ENCODE peak calls at places on chromosomes 4 and X, in five cellular contexts. Y is spleen, D is body of pancreas, V is ovary, A is upper lobe of left lung. I is an unnamed sample.

GRCh38 chrX:136207546-136207945 is 43.7 kb downstream of the MAP7D3 start:
- DNase-seq in V (no peak), A (no peak), Y (no peak), D (no peak), I (no peak)

GRCh38 chrX:33840176-33840575 is 291.9 kb downstream of the FAM47A start:
- DNase-seq in V (no peak), D (no peak), A (no peak), Y (no peak), I (no peak)

GRCh38 chr4:123234966-123235365 is 161.6 kb upstream of the SPRY1 start:
- DNase-seq in Y (no peak), A (no peak), D (no peak), V (no peak), I (no peak)

GRCh38 chr4:64497526-64497925 is 88.3 kb upstream of the TECRL start:
- DNase-seq in Y (no peak), V (no peak), A (no peak), D (no peak), I (no peak)

GRCh38 chr4:146342600-146343192 is 128.4 kb downstream of the REELD1 start:
- DNase-seq in D (peak; percentile 13), Y (no peak), A (no peak), V (no peak), I (peak; percentile 30)

GRCh38 chr4:11183358-11183745 is 245.3 kb downstream of the HS3ST1 start:
- DNase-seq in A (no peak), V (no peak), D (no peak), Y (no peak), I (no peak)

GRCh38 chr4:95086532-95086931 is 328.8 kb downstream of the BMPR1B start:
- DNase-seq in D (no peak), V (no peak), Y (no peak), A (no peak), I (no peak)

GRCh38 chr4:21307709-21308108 is 607.5 kb downstream of the PACRGL start:
- DNase-seq in V (no peak), Y (no peak), D (no peak), A (no peak), I (no peak)

GRCh38 chr4:148270600-148270999 is 171.6 kb downstream of the NR3C2 start:
- DNase-seq in V (no peak), A (no peak), Y (no peak), D (no peak), I (no peak)

GRCh38 chr4:79856196-79856595 is 216.8 kb downstream of the ANTXR2 start:
- DNase-seq in D (no peak), A (no peak), V (no peak), Y (no peak), I (no peak)

GRCh38 chrX:44459501-44459900 is 83.2 kb downstream of the FUNDC1 start:
- DNase-seq in D (no peak), Y (no peak), A (no peak), V (no peak), I (no peak)

GRCh38 chr4:155353923-155354540 is 22.7 kb downstream of the MAP9 start:
- DNase-seq in A (no peak), D (peak; percentile 70), V (peak; percentile 75), Y (peak; percentile 75), I (peak; percentile 91)

GRCh38 chr4:16253127-16253960 is 27.1 kb upstream of the TAPT1 start:
- DNase-seq in A (no peak), D (no peak), Y (no peak), V (no peak), I (no peak)

GRCh38 chr4:145814246-145814645 is 124.4 kb downstream of the ZNF827 start:
- DNase-seq in D (no peak), V (no peak), A (no peak), Y (no peak), I (no peak)

GRCh38 chr4:52019941-52020657 is at the start of gene LRRC66:
- DNase-seq in D (no peak), V (no peak), A (no peak), Y (no peak), I (no peak)

GRCh38 chr4:4837921-4838601 is 21.4 kb upstream of the MSX1 start:
- DNase-seq in A (no peak), D (no peak), Y (peak; percentile 54), V (no peak), I (no peak)

GRCh38 chr4:69322055-69322454 is 41.8 kb downstream of the UGT2B28 start:
- DNase-seq in Y (no peak), V (no peak), D (no peak), A (no peak), I (no peak)

GRCh38 chr4:77073106-77073858 is 2.5 kb downstream of the CCNI start:
- DNase-seq in Y (no peak), D (no peak), V (no peak), A (no peak), I (no peak)

GRCh38 chrX:13752141-13752540 is 17.6 kb downstream of the OFD1 start:
- DNase-seq in Y (no peak), D (no peak), A (no peak), V (no peak), I (no peak)

GRCh38 chr4:13908455-13908854 is 280.9 kb upstream of the BOD1L1 start:
- DNase-seq in V (no peak), D (no peak), Y (no peak), A (no peak), I (no peak)

GRCh38 chr4:184838249-184839074 is 12.7 kb upstream of the ACSL1 start:
- DNase-seq in A (no peak), Y (no peak), D (no peak), V (no peak), I (no peak)

GRCh38 chr4:4791299-4791798 is 68.1 kb upstream of the MSX1 start:
- DNase-seq in A (peak; percentile 37), Y (no peak), D (no peak), V (no peak), I (no peak)

GRCh38 chr4:14867847-14868246 is 134.4 kb upstream of the CPEB2 start:
- DNase-seq in D (no peak), V (no peak), A (peak; percentile 8), Y (no peak), I (no peak)

GRCh38 chrX:139120760-139121159 is 409.2 kb upstream of the FGF13 start:
- DNase-seq in A (no peak), D (no peak), Y (no peak), V (no peak), I (no peak)

GRCh38 chrX:124145749-124146148 is 184.2 kb downstream of the STAG2 start:
- DNase-seq in A (no peak), V (no peak), D (no peak), Y (no peak), I (no peak)
- H3K4me1 ChIP-seq in A (no peaks in the 10 kb centered on the region), V (no peaks in the 10 kb centered on the region), D (no peaks in the 10 kb centered on the region), Y (no peaks in the 10 kb centered on the region), I (no peaks in the 10 kb centered on the region)

DNA sequence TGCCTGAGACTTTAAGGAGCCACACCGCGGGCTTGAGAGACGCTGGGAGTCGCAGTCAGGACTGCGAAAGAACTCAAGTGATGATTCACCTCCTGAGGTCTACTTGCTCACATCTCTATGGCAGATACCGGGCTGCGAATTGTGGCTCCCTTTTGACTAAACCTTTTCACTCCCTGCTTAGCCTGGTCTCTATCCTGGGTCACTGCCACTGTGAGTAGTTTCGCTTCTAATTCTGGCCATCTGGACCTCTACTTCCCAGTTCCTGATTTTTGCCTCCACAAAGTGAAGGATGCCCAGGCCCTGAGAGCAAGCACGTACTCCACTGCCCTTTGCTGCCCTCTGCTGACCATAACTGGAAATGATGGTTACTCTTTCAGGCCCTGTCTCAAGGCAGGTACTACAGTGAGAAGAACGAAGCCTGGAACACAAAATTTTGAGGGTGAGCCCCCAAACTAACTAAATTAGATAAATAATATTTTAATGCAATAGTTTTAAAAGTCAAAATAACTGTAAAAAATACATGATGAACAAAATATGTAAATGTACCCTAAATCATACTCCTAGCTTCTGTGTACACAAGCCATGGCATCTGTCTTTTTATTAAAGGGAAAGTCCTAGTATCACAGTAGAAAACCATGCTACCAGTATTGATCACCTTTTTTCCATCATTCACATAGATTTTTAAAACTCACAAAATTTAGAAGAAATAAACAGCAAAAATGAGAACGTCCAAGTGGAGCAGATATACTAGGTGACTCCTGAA is 16.7 kb downstream of the MAD2L1 start:
- DNase-seq in Y (peak; percentile 73), D (peak; percentile 88), A (no peak), V (peak; percentile 73), I (peak; percentile 94)
- H3K27ac ChIP-seq in Y (no peak overlapping the region), D (no peak overlapping the region), A (no peak overlapping the region), V (no peak overlapping the region), I (peak overlapping the region; percentile 11)

GRCh38 chr4:3039706-3040366 is 34.5 kb downstream of the HTT-AS start:
- DNase-seq in A (no peak), D (no peak), Y (peak; percentile 59), V (no peak), I (no peak)

GRCh38 chr4:3037957-3038451 is 36.3 kb downstream of the HTT-AS start:
- DNase-seq in V (peak; percentile 54), A (no peak), D (no peak), Y (peak; percentile 77), I (no peak)

GRCh38 chr4:3042226-3042625 is 32.1 kb downstream of the HTT-AS start:
- DNase-seq in A (no peak), D (no peak), V (no peak), Y (peak; percentile 68), I (no peak)

GRCh38 chr4:3041192-3042142 is 32.9 kb downstream of the HTT-AS start:
- DNase-seq in Y (peak; percentile 90), D (peak; percentile 22), V (peak; percentile 46), A (peak; percentile 92), I (peak; percentile 62)

GRCh38 chr4:3040447-3041191 is 33.7 kb downstream of the HTT-AS start:
- DNase-seq in Y (peak; percentile 82), A (peak; percentile 73), D (no peak), V (no peak), I (no peak)
- TF ChIP-seq POLR2A in Y (no peak), A (no peak), D (no peak), V (no peak), I (no peak)

GRCh38 chrX:40091691-40092421 is 5.9 kb downstream of the BCOR start:
- DNase-seq in V (no peak), D (no peak), Y (peak; percentile 74), A (peak; percentile 66), I (no peak)
- H3K4me1 ChIP-seq in V (peaks cover 2% of the 10 kb centered on the region), D (peaks cover 59% of the 10 kb centered on the region), Y (peaks cover 71% of the 10 kb centered on the region), A (peaks cover 32% of the 10 kb centered on the region), I (peaks cover 10% of the 10 kb centered on the region)

GRCh38 chrX:3527166-3527565 is 180.7 kb upstream of the MXRA5 start:
- DNase-seq in V (no peak), D (no peak), Y (no peak), A (no peak), I (no peak)
- H3K27ac ChIP-seq in V (no peak overlapping the region), D (no peak overlapping the region), Y (no peak overlapping the region), A (no peak overlapping the region), I (no peak overlapping the region)